ENCODE peak calls at places on chromosome 6, in four cellular contexts. S, U, J and N are unnamed samples.

GRCh38 chr6:39923394-39923793 is 10.9 kb downstream of the MOCS1 start:
- DNase-seq in S (no peak), U (no peak), J (no peak), N (peak; percentile 43)

GRCh38 chr6:111741177-111741952 is 131.9 kb downstream of the FYN start:
- DNase-seq in S (no peak), U (no peak), J (no peak), N (no peak)

GRCh38 chr6:71556141-71556540 is 267.5 kb downstream of the OGFRL1 start:
- DNase-seq in S (no peak), U (no peak), J (no peak), N (no peak)

GRCh38 chr6:4180653-4181255 is 45.4 kb upstream of the ECI2 start:
- DNase-seq in S (no peak), U (peak; percentile 84), J (peak; percentile 55), N (peak; percentile 28)

GRCh38 chr6:83853178-83853967 is at the start of gene RIPPLY2:
- DNase-seq in S (peak; percentile 65), U (peak; percentile 61), J (peak; percentile 33), N (no peak)

GRCh38 chr6:16999486-17000436 is 102.1 kb upstream of the STMND1 start:
- DNase-seq in S (no peak), U (no peak), J (peak; percentile 10), N (peak; percentile 30)

GRCh38 chr6:40299666-40300065 is 287.5 kb downstream of the LRFN2 start:
- DNase-seq in S (no peak), U (no peak), J (no peak), N (no peak)

GRCh38 chr6:119310486-119311036 is 39.0 kb downstream of the MAN1A1 start:
- DNase-seq in S (no peak), U (no peak), J (no peak), N (no peak)

GRCh38 chr6:16802071-16802470 is 40.8 kb upstream of the ATXN1 start:
- DNase-seq in S (no peak), U (no peak), J (no peak), N (no peak)

GRCh38 chr6:110039996-110040383 is 61.9 kb downstream of the GPR6 start:
- DNase-seq in S (peak; percentile 68), U (peak; percentile 59), J (peak; percentile 12), N (peak; percentile 19)

GRCh38 chr6:130890531-130890950 is 63.3 kb downstream of the SMLR1 start:
- DNase-seq in S (no peak), U (no peak), J (no peak), N (no peak)

GRCh38 chr6:130885392-130886192 is 58.4 kb downstream of the SMLR1 start:
- DNase-seq in S (peak; percentile 57), U (peak; percentile 85), J (peak; percentile 75), N (peak; percentile 57)

GRCh38 chr6:130888246-130888645 is 61.0 kb downstream of the SMLR1 start:
- DNase-seq in S (no peak), U (no peak), J (no peak), N (no peak)

GRCh38 chr6:130889423-130889822 is 62.2 kb downstream of the SMLR1 start:
- DNase-seq in S (no peak), U (no peak), J (no peak), N (no peak)

DNA sequence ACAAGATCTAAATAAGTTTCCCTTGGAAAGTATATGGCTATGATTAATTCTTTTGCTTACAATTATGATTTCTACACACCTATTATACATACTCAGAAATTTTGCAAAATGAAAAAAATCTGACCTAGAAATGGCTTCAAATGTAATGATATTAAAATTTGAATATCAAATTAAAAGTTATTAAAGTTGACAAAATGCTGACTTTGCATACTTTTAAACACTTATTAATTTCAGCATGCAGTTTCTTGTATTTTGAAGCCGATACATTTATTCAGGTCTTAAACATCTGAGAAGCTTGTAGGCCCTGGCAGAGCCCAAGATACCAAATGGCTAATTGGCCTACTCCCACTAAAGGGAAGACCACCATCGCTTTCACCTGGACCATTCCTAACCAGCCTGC is 59.8 kb downstream of the SMLR1 start:
- DNase-seq in S (no peak), U (no peak), J (no peak), N (no peak)
- H3K27ac ChIP-seq in S (no peak overlapping the region), U (no peak overlapping the region), J (no peak overlapping the region), N (no peak overlapping the region)

DNA sequence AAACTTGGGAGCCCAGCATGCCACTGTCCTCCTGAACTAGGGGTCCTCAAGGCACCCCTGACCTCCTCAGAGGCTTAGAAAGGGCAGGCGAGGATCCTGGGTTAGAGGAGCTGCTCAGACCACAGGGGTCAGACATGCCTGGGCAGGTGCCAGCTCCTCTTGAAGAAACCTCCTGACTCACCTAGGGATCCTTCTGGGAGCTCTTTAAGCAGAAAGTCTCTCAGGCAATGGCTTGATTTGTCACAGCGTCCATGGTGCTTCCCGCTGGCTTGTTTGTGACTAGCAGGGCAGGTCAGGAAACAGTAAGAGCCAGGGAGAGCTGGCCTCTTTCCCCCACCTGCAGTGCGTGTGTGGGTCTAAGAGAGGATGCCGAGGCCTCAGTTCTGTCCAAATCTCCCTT is 174.5 kb upstream of the SNX9 start:
- DNase-seq in S (no peak), U (no peak), J (no peak), N (peak; percentile 44)
- H3K27ac ChIP-seq in S (no peak overlapping the region), U (no peak overlapping the region), J (peak overlapping the region; percentile 53), N (peak overlapping the region; percentile 25)

GRCh38 chr6:57432162-57432561 is 114.7 kb downstream of the PRIM2 start:
- DNase-seq in S (no peak), U (no peak), J (no peak), N (no peak)
- H3K27ac ChIP-seq in S (no peak overlapping the region), U (no peak overlapping the region), J (no peak overlapping the region), N (no peak overlapping the region)

GRCh38 chr6:28443112-28443773 is at the start of gene ZSCAN23:
- DNase-seq in S (peak; percentile 90), U (peak; percentile 96), J (no peak), N (peak; percentile 85)
- H3K27ac ChIP-seq in S (peak within 1 kb of the TSS; percentile 16), U (no peak within 1 kb of the TSS), J (no peak within 1 kb of the TSS), N (peak within 1 kb of the TSS; percentile 62)

GRCh38 chr6:125781307-125781868 is 9.4 kb upstream of the NCOA7 start:
- DNase-seq in S (no peak), U (no peak), J (peak; percentile 34), N (no peak)
- H3K27ac ChIP-seq in S (peak overlapping the region; percentile 8), U (no peak overlapping the region), J (peak overlapping the region; percentile 88), N (peak overlapping the region; percentile 96)

DNA sequence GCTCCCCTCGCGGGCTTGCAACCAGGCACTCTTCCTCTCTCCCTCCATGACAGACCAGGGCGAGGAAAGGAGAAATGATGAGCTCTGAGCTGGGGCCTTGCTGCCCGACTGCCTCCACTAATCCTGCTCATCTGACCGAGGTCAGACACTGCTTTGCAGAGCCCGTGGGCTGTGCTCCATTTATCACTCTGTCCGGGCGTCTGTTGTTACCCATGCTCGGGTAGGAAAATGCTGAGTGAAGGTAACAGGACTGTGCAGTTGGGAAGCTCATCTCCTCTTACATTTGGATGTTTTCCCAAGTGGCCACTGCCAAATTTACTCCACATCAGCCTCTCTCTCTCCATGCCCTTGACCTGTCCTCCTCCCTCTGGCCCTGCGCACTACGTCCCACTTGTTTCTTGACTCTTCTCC is 14.6 kb downstream of the RPS6KA2 start:
- DNase-seq in S (no peak), U (no peak), J (no peak), N (no peak)
- H3K27ac ChIP-seq in S (no peak overlapping the region), U (no peak overlapping the region), J (no peak overlapping the region), N (peak overlapping the region; percentile 48)

GRCh38 chr6:88815491-88815890 is 147.9 kb downstream of the RNGTT start:
- DNase-seq in S (no peak), U (no peak), J (peak; percentile 2), N (no peak)

GRCh38 chr6:88810089-88810488 is 153.3 kb downstream of the RNGTT start:
- DNase-seq in S (no peak), U (no peak), J (no peak), N (no peak)

GRCh38 chr6:88813045-88813444 is 150.4 kb downstream of the RNGTT start:
- DNase-seq in S (no peak), U (no peak), J (no peak), N (no peak)

DNA sequence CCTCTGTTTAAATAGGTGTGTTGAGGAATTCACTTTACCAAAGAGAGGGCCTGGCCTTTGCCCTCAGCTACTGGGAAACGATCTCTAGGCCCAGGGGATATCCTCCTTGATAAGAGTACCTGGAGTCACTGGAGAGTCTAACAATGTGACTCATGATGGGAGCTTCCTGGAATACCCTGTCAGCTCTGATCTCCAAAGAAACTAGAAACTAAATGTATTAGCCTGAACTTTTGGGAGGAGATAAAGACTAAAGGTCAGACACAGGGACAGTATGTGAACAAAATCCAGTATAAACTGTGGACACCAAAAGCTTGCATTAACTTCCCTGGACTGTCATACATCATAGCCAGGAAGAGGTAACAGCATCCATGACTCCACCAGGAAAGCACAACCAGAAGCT is 148.5 kb downstream of the RNGTT start:
- DNase-seq in S (no peak), U (peak; percentile 57), J (peak; percentile 7), N (peak; percentile 8)
- H3K27ac ChIP-seq in S (no peak overlapping the region), U (no peak overlapping the region), J (peak overlapping the region; percentile 41), N (no peak overlapping the region)